ENCODE peak calls at places on chromosomes 11 and 22, in ten cellular contexts. W is PC-3, L is A549, X is lower lobe of right lung, G is Panc1, F is transverse colon, Y is tibial artery, I is MM.1S, P is psoas muscle, A is neural progenitor cell. O is an unnamed sample.

GRCh38 chr22:24965822-24966626 is 13.5 kb downstream of the KIAA1671 start:
- DNase-seq in G (no peak), W (peak), X (peak), L (no peak), F (peak), A (no peak), I (peak), Y (no peak), P (peak), O (peak)

GRCh38 chr11:81869337-81870065 is 864.2 kb downstream of the FAM181B start:
- DNase-seq in G (no peak), I (peak), X (no peak), P (no peak), Y (no peak), W (no peak), L (no peak), A (no peak), F (peak), O (peak)

GRCh38 chr11:74057251-74058151 is 48.6 kb upstream of the UCP3 start:
- DNase-seq in G (no peak), X (no peak), F (no peak), Y (no peak), A (no peak), W (peak), I (no peak), L (peak), P (no peak), O (peak)

GRCh38 chr22:36323855-36324331 is 63.9 kb downstream of the MYH9 start:
- DNase-seq in G (no peak), P (no peak), A (no peak), W (no peak), F (no peak), L (no peak), Y (peak), I (no peak), X (no peak), O (peak)

GRCh38 chr22:25351631-25352293 is 132.3 kb downstream of the CRYBB2 start:
- DNase-seq in P (no peak), G (no peak), F (no peak), I (no peak), W (no peak), Y (no peak), X (no peak), A (no peak), L (no peak), O (no peak)

GRCh38 chr11:73124796-73125195 is 17.3 kb downstream of the FCHSD2 start:
- DNase-seq in A (no peak), L (no peak), G (no peak), I (no peak), P (no peak), F (no peak), X (no peak), Y (no peak), W (no peak), O (no peak)

GRCh38 chr11:112734207-112734606 is 227.0 kb upstream of the NCAM1 start:
- DNase-seq in L (no peak), I (no peak), Y (no peak), X (no peak), P (no peak), G (no peak), W (peak), F (no peak), A (peak), O (peak)

GRCh38 chr11:67136156-67136555 is 17.1 kb downstream of the KDM2A start:
- DNase-seq in G (no peak), L (no peak), P (no peak), Y (no peak), I (no peak), A (no peak), X (no peak), F (no peak), W (no peak), O (no peak)

GRCh38 chr11:126997196-126997595 is 3.4 kb downstream of the KIRREL3 start:
- DNase-seq in X (no peak), G (no peak), F (no peak), P (no peak), L (no peak), I (no peak), A (no peak), W (no peak), Y (no peak), O (no peak)

GRCh38 chr22:31295831-31296230 is 3.5 kb upstream of the PIK3IP1 start:
- DNase-seq in F (no peak), G (no peak), L (no peak), X (no peak), I (no peak), P (no peak), A (no peak), W (no peak), Y (no peak), O (no peak)

GRCh38 chr11:120279490-120279889 is 39.5 kb downstream of the POU2F3 start:
- DNase-seq in I (no peak), X (no peak), G (no peak), W (no peak), L (no peak), A (no peak), Y (no peak), P (no peak), F (no peak), O (no peak)

GRCh38 chr11:66070604-66071325 is 693 bp downstream of the PACS1 start:
- DNase-seq in A (peak), X (peak), Y (peak), L (peak), G (no peak), I (peak), W (peak), F (peak), P (peak), O (peak)

GRCh38 chr22:39556970-39557811 is 13.4 kb upstream of the CACNA1I start:
- DNase-seq in F (no peak), Y (no peak), G (no peak), X (no peak), L (peak), I (no peak), A (peak), P (no peak), W (no peak), O (no peak)

GRCh38 chr22:19823638-19824196 is 31.0 kb downstream of the GNB1L start:
- DNase-seq in W (no peak), F (no peak), G (no peak), X (peak), L (no peak), I (peak), P (no peak), A (no peak), Y (no peak), O (no peak)

GRCh38 chr11:72308226-72309073 is 64.5 kb upstream of the PHOX2A start:
- DNase-seq in Y (no peak), A (no peak), W (peak), G (no peak), I (no peak), X (no peak), L (no peak), F (no peak), P (no peak), O (peak)

GRCh38 chr11:84358034-84358433 is 1071.9 kb upstream of the CCDC90B start:
- DNase-seq in Y (no peak), L (no peak), A (no peak), X (no peak), I (no peak), W (no peak), G (no peak), P (no peak), F (no peak), O (no peak)

GRCh38 chr11:43879789-43880639 is 617 bp upstream of the ALKBH3 start:
- DNase-seq in F (peak), W (peak), I (no peak), Y (no peak), X (no peak), G (no peak), A (no peak), P (no peak), L (no peak), O (no peak)

GRCh38 chr22:44427506-44428470 is 70.2 kb downstream of the RTL6 start:
- DNase-seq in W (no peak), A (no peak), Y (no peak), P (no peak), F (no peak), I (no peak), L (no peak), G (no peak), X (peak), O (no peak)

GRCh38 chr22:49827307-49827852 is 293 bp downstream of the BRD1 start:
- DNase-seq in Y (no peak), A (peak), P (no peak), W (no peak), G (no peak), F (no peak), X (no peak), I (peak), L (no peak), O (no peak)

GRCh38 chr11:19961225-19961624 is 199.1 kb downstream of the DBX1 start:
- DNase-seq in Y (no peak), I (no peak), W (no peak), A (no peak), L (no peak), P (no peak), X (no peak), F (no peak), G (no peak), O (no peak)

GRCh38 chr11:112723676-112724075 is 237.5 kb upstream of the NCAM1 start:
- DNase-seq in A (no peak), L (no peak), I (no peak), W (no peak), X (no peak), P (no peak), F (no peak), Y (no peak), G (no peak), O (no peak)

GRCh38 chr22:29661355-29661754 is 57.9 kb downstream of the NF2 start:
- DNase-seq in P (no peak), G (no peak), L (no peak), F (no peak), X (no peak), A (no peak), Y (no peak), I (no peak), W (no peak), O (peak)

GRCh38 chr22:35622132-35622913 is 5.2 kb upstream of the MB start:
- DNase-seq in L (no peak), A (peak), F (peak), Y (no peak), G (no peak), X (peak), W (peak), I (no peak), P (peak), O (no peak)

GRCh38 chr22:24502540-24502939 is 7.4 kb downstream of the UPB1 start:
- DNase-seq in I (no peak), P (no peak), L (no peak), X (no peak), W (no peak), G (no peak), A (no peak), Y (no peak), F (no peak), O (no peak)

GRCh38 chr11:61967177-61967923 is at the start of gene FTH1:
- DNase-seq in L (peak), Y (peak), X (peak), W (peak), I (peak), G (no peak), A (peak), F (peak), P (peak), O (peak)

GRCh38 chr11:119680899-119681370 is 48.1 kb downstream of the NECTIN1 start:
- DNase-seq in A (no peak), G (no peak), X (no peak), Y (no peak), I (no peak), L (no peak), P (peak), W (peak), F (no peak), O (no peak)

GRCh38 chr22:47452184-47452583 is 689.7 kb downstream of the TBC1D22A start:
- DNase-seq in F (no peak), X (no peak), G (no peak), I (no peak), L (peak), A (no peak), W (peak), P (no peak), Y (no peak), O (no peak)
- TF ChIP-seq CTCF in F (no peak), X (peak), G (no peak), I (peak), L (no peak), A (peak), W (peak), P (peak), Y (no peak), O (peak)

GRCh38 chr22:45934659-45935341 is 42.2 kb downstream of the WNT7B start:
- DNase-seq in W (peak), F (no peak), Y (no peak), P (no peak), A (no peak), G (peak), X (no peak), L (peak), I (no peak), O (peak)

GRCh38 chr22:45937960-45938359 is 39.0 kb downstream of the WNT7B start:
- DNase-seq in P (no peak), A (no peak), I (no peak), F (no peak), Y (no peak), W (no peak), X (no peak), G (no peak), L (no peak), O (no peak)

GRCh38 chr22:45934168-45934564 is 42.8 kb downstream of the WNT7B start:
- DNase-seq in Y (no peak), G (no peak), A (no peak), P (no peak), X (no peak), W (no peak), F (no peak), L (no peak), I (no peak), O (no peak)

GRCh38 chr22:45933503-45934167 is 43.3 kb downstream of the WNT7B start:
- DNase-seq in A (no peak), G (no peak), L (no peak), W (no peak), X (no peak), I (no peak), P (no peak), Y (no peak), F (no peak), O (no peak)

GRCh38 chr22:45935573-45935972 is 41.4 kb downstream of the WNT7B start:
- DNase-seq in X (no peak), F (no peak), I (no peak), L (no peak), A (no peak), G (no peak), Y (no peak), P (no peak), W (no peak), O (no peak)
- H3K4me3 ChIP-seq in X (no peak), F (no peak), I (no peak), L (peak), A (no peak), G (no peak), Y (no peak), P (no peak), W (peak), O (no peak)

GRCh38 chr22:17095538-17095937 is 10.7 kb downstream of the IL17RA start:
- DNase-seq in L (no peak), W (no peak), P (no peak), A (peak), Y (no peak), F (no peak), I (no peak), X (no peak), G (no peak), O (no peak)
- TF ChIP-seq CTCF in L (no peak), W (peak), P (no peak), A (peak), Y (no peak), F (no peak), I (peak), X (no peak), G (peak), O (peak)

DNA sequence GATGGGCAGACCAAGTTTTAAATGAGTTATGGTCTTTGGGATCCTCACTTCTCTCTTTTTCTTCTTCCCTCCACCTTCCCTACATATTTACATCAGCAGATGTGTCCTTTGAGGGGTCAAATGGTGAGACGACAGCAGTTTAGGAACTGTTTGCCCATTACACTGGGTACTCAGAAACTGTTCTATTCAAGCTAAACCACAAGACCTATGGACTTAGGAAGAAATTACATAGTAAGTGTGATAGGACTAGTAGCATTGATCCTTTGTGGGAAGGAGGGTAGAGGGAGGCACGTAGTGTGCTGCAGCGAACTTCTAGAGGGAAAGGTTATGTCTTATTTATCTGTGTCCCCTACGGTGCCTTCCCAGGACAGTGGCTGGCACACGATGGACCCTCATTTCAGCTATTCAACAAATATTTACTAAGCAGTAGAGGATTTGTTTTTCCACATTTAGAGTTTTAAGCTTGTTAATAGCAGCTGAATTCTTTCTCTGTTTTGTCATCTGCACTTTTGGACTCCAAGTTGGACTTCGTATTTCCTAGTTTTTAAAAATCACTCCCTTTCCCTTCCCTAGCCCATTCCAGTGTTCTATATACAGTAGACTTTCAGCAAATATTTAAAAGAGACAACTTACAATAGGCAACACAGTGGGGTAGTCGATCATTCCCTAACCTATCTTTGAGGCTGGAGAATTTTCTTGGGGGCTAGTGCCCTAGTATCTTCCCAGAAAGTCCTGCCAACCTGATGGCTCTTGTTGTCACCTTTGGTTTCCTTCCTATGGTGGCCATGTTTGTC is 13.9 kb downstream of the FZD4 start:
- DNase-seq in W (no peak), A (no peak), L (no peak), I (no peak), G (no peak), X (no peak), Y (no peak), P (no peak), F (no peak), O (no peak)
- H3K4me3 ChIP-seq in W (no peak), A (no peak), L (no peak), I (no peak), G (no peak), X (no peak), Y (peak), P (peak), F (no peak), O (no peak)

GRCh38 chr11:93719310-93719709 is 22.0 kb downstream of the TAF1D start:
- DNase-seq in X (no peak), L (no peak), I (no peak), F (no peak), G (no peak), A (no peak), P (no peak), Y (no peak), W (no peak), O (no peak)

GRCh38 chr11:93728792-93729128 is 12.5 kb downstream of the TAF1D start:
- DNase-seq in X (no peak), A (no peak), I (no peak), L (no peak), G (no peak), F (no peak), Y (no peak), P (no peak), W (no peak), O (no peak)

GRCh38 chr11:93720522-93720921 is 20.8 kb downstream of the TAF1D start:
- DNase-seq in Y (no peak), I (no peak), F (no peak), G (no peak), P (no peak), W (no peak), L (no peak), X (no peak), A (no peak), O (no peak)

GRCh38 chr11:93727985-93728791 is 13.1 kb downstream of the TAF1D start:
- DNase-seq in P (no peak), Y (no peak), A (no peak), X (no peak), W (no peak), G (no peak), L (no peak), I (no peak), F (no peak), O (no peak)

DNA sequence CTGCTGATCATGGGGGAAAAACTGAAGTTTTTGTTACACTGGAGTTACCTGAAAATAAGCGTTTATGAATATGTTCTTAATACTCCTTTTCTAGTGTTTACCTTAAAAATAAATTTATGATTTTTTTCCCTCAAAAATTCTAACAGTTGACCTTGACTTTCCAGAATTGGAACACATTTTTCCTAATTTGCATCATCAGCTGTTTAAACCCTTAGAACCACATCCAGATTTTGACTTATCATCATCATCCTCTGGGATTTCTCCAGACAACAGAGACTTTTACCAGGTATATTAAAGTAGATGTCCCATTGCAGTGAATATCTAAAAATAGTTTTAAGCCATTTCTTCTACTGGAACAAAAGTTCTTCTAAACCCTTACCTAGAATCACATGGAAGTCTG is 17.2 kb downstream of the TAF1D start:
- DNase-seq in G (no peak), X (no peak), I (no peak), P (no peak), A (no peak), W (no peak), F (no peak), L (no peak), Y (no peak), O (no peak)
- TF ChIP-seq CTCF in G (no peak), X (no peak), I (no peak), P (no peak), A (no peak), W (no peak), F (no peak), L (no peak), Y (no peak), O (no peak)

O was measured in astrocyte of the spinal cord.